ENCODE peak calls at places on chromosomes 2 and 18, in nine cellular contexts. V, G, D, R, S, H, Y, B and O are unnamed samples.

GRCh38 chr2:173715483-173715882 is 249.7 kb downstream of the SP3 start:
- DNase-seq in D (no peak), V (no peak), Y (no peak), G (no peak), R (no peak), H (no peak), B (no peak), S (no peak), O (no peak)

GRCh38 chr2:198004921-198005829 is 200.8 kb downstream of the PLCL1 start:
- DNase-seq in D (no peak), S (no peak), Y (no peak), V (no peak), B (no peak), R (no peak), H (no peak), G (no peak), O (peak)

GRCh38 chr2:105490204-105490603 is 91.4 kb upstream of the FHL2 start:
- DNase-seq in D (no peak), B (no peak), V (no peak), H (no peak), Y (no peak), G (no peak), S (peak), R (no peak), O (no peak)

GRCh38 chr18:76980663-76981387 is 151.8 kb downstream of the MBP start:
- DNase-seq in R (no peak), S (peak), G (no peak), B (no peak), D (no peak), Y (no peak), V (no peak), H (no peak), O (no peak)

GRCh38 chr2:44342854-44343253 is 18.4 kb downstream of the PREPL start:
- DNase-seq in Y (no peak), R (no peak), B (peak), H (peak), S (peak), G (no peak), D (no peak), V (no peak), O (no peak)

GRCh38 chr2:181143790-181144300 is 163.4 kb downstream of the UBE2E3 start:
- DNase-seq in S (no peak), V (no peak), R (no peak), D (no peak), B (no peak), H (no peak), Y (no peak), G (no peak), O (no peak)

GRCh38 chr2:58156780-58157179 is 84.3 kb downstream of the FANCL start:
- DNase-seq in G (no peak), R (no peak), H (no peak), D (no peak), B (no peak), Y (no peak), S (no peak), V (no peak), O (no peak)

GRCh38 chr2:111967018-111967417 is 68.6 kb downstream of the MERTK start:
- DNase-seq in H (no peak), S (no peak), V (no peak), D (no peak), R (no peak), G (no peak), Y (no peak), B (no peak), O (no peak)

GRCh38 chr18:14086459-14087231 is 45.6 kb downstream of the ZNF519 start:
- DNase-seq in V (peak), D (peak), Y (no peak), S (no peak), G (no peak), R (no peak), H (peak), B (peak), O (peak)

GRCh38 chr2:12048551-12048950 is 302.1 kb downstream of the LPIN1 start:
- DNase-seq in H (no peak), R (no peak), D (peak), G (no peak), S (no peak), V (no peak), B (no peak), Y (no peak), O (no peak)

GRCh38 chr2:134724341-134724740 is 5.5 kb upstream of the TMEM163 start:
- DNase-seq in G (no peak), Y (no peak), D (no peak), R (no peak), B (no peak), V (no peak), S (no peak), H (no peak), O (no peak)

GRCh38 chr2:226489765-226490164 is 309.9 kb downstream of the IRS1 start:
- DNase-seq in V (peak), S (no peak), H (peak), G (peak), D (no peak), Y (no peak), R (no peak), B (no peak), O (peak)

GRCh38 chr2:231336236-231336635 is 59.3 kb upstream of the B3GNT7 start:
- DNase-seq in S (no peak), R (no peak), V (no peak), D (no peak), G (no peak), Y (no peak), B (no peak), H (no peak), O (no peak)

GRCh38 chr2:69177785-69178636 is 165.0 kb downstream of the ANTXR1 start:
- DNase-seq in H (peak), R (peak), Y (no peak), S (peak), V (peak), G (peak), B (peak), D (peak), O (no peak)

GRCh38 chr2:43276962-43277383 is 50.6 kb upstream of the ZFP36L2 start:
- DNase-seq in V (no peak), G (no peak), S (peak), B (no peak), Y (no peak), D (no peak), R (peak), H (no peak), O (no peak)

GRCh38 chr2:208042041-208042440 is 16.7 kb upstream of the PLEKHM3 start:
- DNase-seq in B (peak), H (peak), S (no peak), Y (no peak), D (no peak), R (no peak), V (peak), G (peak), O (no peak)

GRCh38 chr2:74945783-74946165 is 12.7 kb upstream of the POLE4 start:
- DNase-seq in Y (no peak), H (peak), D (no peak), R (no peak), V (no peak), S (no peak), B (no peak), G (no peak), O (no peak)

GRCh38 chr2:5549061-5549601 is 143.1 kb upstream of the SOX11 start:
- DNase-seq in D (no peak), G (peak), S (peak), Y (no peak), V (peak), H (no peak), R (no peak), B (peak), O (no peak)

GRCh38 chr18:75293591-75293990 is 83.0 kb downstream of the TSHZ1 start:
- DNase-seq in V (peak), S (no peak), D (no peak), R (no peak), Y (no peak), B (no peak), H (no peak), G (no peak), O (no peak)

GRCh38 chr2:51723716-51724115 is 691.8 kb upstream of the NRXN1 start:
- DNase-seq in R (no peak), B (no peak), H (peak), D (no peak), G (no peak), Y (no peak), S (no peak), V (no peak), O (no peak)

GRCh38 chr18:8793445-8794132 is 88.2 kb downstream of the MTCL1 start:
- DNase-seq in B (no peak), V (no peak), D (no peak), G (no peak), H (no peak), R (no peak), S (no peak), Y (no peak), O (no peak)

GRCh38 chr2:126930970-126931590 is 32.4 kb downstream of the TEX51 start:
- DNase-seq in D (no peak), G (no peak), B (no peak), R (no peak), S (no peak), H (no peak), Y (no peak), V (no peak), O (no peak)

GRCh38 chr2:14199040-14199439 is 433.5 kb upstream of the LRATD1 start:
- DNase-seq in G (no peak), D (no peak), R (no peak), B (no peak), H (peak), V (peak), Y (no peak), S (peak), O (no peak)

GRCh38 chr18:53380063-53380639 is 844.3 kb downstream of the MBD2 start:
- DNase-seq in S (no peak), V (no peak), H (peak), Y (no peak), D (no peak), R (no peak), G (no peak), B (peak), O (peak)
- TF ChIP-seq CTCF in S (peak), V (peak), H (peak), Y (no peak), D (peak), R (peak), G (no peak), B (peak), O (peak)

GRCh38 chr2:190123956-190124355 is 61.4 kb upstream of the MSTN start:
- DNase-seq in V (peak), G (peak), R (no peak), B (peak), Y (no peak), H (peak), S (no peak), D (no peak), O (no peak)

GRCh38 chr2:190117305-190117704 is 54.8 kb upstream of the MSTN start:
- DNase-seq in D (no peak), B (no peak), G (no peak), V (no peak), Y (no peak), H (no peak), S (no peak), R (no peak), O (no peak)

GRCh38 chr2:190119257-190119656 is 56.7 kb upstream of the MSTN start:
- DNase-seq in H (peak), R (peak), Y (no peak), D (peak), V (no peak), B (peak), S (peak), G (no peak), O (no peak)

GRCh38 chr2:190119948-190120347 is 57.4 kb upstream of the MSTN start:
- DNase-seq in H (no peak), Y (no peak), B (no peak), G (no peak), S (no peak), R (no peak), V (no peak), D (peak), O (no peak)

DNA sequence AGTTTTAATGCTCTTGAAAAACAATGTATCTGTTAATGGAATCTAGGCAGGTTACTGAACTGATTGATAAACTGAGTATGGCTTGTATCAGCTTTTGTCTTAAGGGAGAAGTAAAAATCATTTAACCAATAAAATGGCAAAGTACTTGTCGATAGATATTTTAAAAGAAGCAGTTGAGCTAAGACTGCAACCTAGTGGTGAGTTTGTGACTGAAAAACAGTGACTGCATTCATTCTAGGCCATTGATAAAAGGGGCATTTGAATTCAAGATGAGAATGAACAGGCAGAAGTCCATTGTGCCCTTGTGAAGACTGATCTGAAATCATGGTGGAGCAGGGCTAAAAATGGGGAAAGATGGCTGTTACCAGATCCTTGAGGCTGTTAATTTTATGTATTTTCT is 59.4 kb upstream of the MSTN start:
- DNase-seq in Y (no peak), G (no peak), B (no peak), V (peak), D (no peak), S (no peak), R (no peak), H (peak), O (peak)
- TF ChIP-seq CTCF in Y (no peak), G (peak), B (peak), V (peak), D (no peak), S (peak), R (no peak), H (peak), O (peak)

GRCh38 chr2:23954325-23955014 is 14.2 kb downstream of the UBXN2A start:
- DNase-seq in Y (no peak), G (no peak), V (no peak), S (no peak), B (no peak), H (peak), D (no peak), R (no peak), O (no peak)
- TF ChIP-seq CTCF in Y (no peak), G (peak), V (no peak), S (no peak), B (no peak), H (peak), D (no peak), R (no peak), O (no peak)

DNA sequence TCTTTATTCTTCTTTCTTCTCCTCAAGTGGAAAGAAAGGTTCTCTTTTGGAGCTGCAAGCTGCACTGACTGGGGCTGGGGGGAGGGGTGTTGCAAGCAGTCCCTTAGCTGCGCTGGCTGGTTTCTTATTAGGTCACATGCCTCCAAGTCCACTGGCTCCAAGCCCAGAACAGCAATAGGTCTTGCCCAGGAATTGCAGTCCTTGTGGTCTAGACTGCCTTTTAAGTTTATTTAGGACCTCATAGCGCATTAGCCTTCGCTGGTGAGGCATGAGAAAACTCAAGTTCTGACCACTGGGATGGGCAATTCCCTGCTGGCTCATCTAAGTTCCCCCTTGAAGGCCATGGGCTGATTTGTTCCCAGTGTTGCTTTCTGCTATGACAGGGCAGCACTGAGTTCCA is 138.6 kb upstream of the SCN7A start:
- DNase-seq in Y (no peak), G (peak), R (no peak), B (no peak), H (peak), D (no peak), S (no peak), V (peak), O (no peak)
- TF ChIP-seq CTCF in Y (no peak), G (no peak), R (no peak), B (no peak), H (no peak), D (no peak), S (no peak), V (peak), O (no peak)

DNA sequence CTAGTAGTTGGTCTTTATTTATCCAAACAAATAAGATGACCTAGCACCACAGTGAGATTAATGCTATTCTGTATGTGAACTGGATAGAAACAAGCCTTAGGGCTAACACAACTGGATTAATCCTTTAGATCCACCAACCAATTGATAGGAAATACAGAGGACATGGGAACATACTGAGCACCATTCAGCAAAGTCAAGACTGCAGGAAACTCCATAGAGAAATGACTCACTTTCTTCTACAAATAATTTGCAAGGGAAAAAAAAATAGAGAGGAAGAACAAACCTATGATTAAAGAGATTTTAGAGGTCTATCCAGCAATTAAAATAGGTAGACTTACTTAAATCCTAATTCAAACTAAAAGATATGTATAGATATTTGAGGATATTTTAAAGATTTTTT is 23.9 kb downstream of the WDFY1 start:
- DNase-seq in D (no peak), G (no peak), R (no peak), B (no peak), H (no peak), S (no peak), Y (no peak), V (no peak), O (no peak)
- TF ChIP-seq CTCF in D (no peak), G (no peak), R (no peak), B (no peak), H (no peak), S (no peak), Y (no peak), V (no peak), O (no peak)

GRCh38 chr18:48409591-48410094 is 460 bp upstream of the ZBTB7C start:
- DNase-seq in V (no peak), B (peak), G (no peak), S (peak), R (peak), D (peak), H (no peak), Y (no peak), O (peak)
- TF ChIP-seq CTCF in V (no peak), B (peak), G (no peak), S (peak), R (no peak), D (no peak), H (no peak), Y (no peak), O (no peak)

GRCh38 chr2:176817061-176817565 is 395.5 kb upstream of the HNRNPA3 start:
- DNase-seq in D (no peak), S (no peak), H (no peak), G (no peak), Y (no peak), V (no peak), R (no peak), B (peak), O (no peak)
- TF ChIP-seq CTCF in D (no peak), S (no peak), H (no peak), G (no peak), Y (no peak), V (peak), R (no peak), B (peak), O (no peak)